ENCODE peak calls at places on chromosomes 6 and 20, in six cellular contexts. B is CD8-positive, alpha-beta T cell; P is fibroblast of pulmonary artery; E is H9; N is upper lobe of right lung; O is pancreas. R is an unnamed sample.

GRCh38 chr6:7292856-7293255 is 20.1 kb downstream of the SSR1 start:
- DNase-seq in P (peak; percentile 56), E (no peak), N (no peak), O (no peak), B (no peak), R (no peak)

GRCh38 chr6:7758456-7758855 is 32.6 kb downstream of the BMP6 start:
- DNase-seq in O (no peak), B (no peak), N (no peak), E (no peak), P (peak; percentile 89), R (no peak)

GRCh38 chr6:105326838-105327745 is 75.8 kb downstream of the PREP start:
- DNase-seq in N (no peak), E (no peak), P (peak; percentile 14), O (no peak), B (no peak), R (no peak)

GRCh38 chr6:10202581-10202980 is 212.3 kb downstream of the TFAP2A start:
- DNase-seq in N (no peak), E (no peak), B (no peak), O (no peak), P (no peak), R (no peak)

GRCh38 chr20:18738055-18738454 is 75.5 kb upstream of the SCP2D1 start:
- DNase-seq in N (no peak), E (no peak), P (peak; percentile 29), B (no peak), O (no peak), R (no peak)

GRCh38 chr20:59573837-59574236 is 30.5 kb upstream of the PHACTR3 start:
- DNase-seq in P (no peak), B (no peak), E (no peak), N (no peak), O (no peak), R (no peak)

GRCh38 chr6:35291491-35291890 is 6.1 kb upstream of the DEF6 start:
- DNase-seq in N (no peak), O (no peak), E (no peak), P (no peak), B (no peak), R (no peak)

GRCh38 chr6:51753635-51754034 is 333.8 kb downstream of the PKHD1 start:
- DNase-seq in B (no peak), P (no peak), N (peak; percentile 61), E (peak; percentile 76), O (no peak), R (peak; percentile 70)

GRCh38 chr6:39870950-39871349 is 63.3 kb downstream of the MOCS1 start:
- DNase-seq in B (no peak), P (no peak), E (no peak), O (no peak), N (no peak), R (no peak)
- TF ChIP-seq CTCF in B (no peak), P (peak; percentile 21), E (peak; percentile 29), O (no peak), N (no peak), R (no peak)

GRCh38 chr20:38926142-38926933 is at the start of gene FAM83D:
- DNase-seq in E (peak; percentile 99), O (peak; percentile 96), P (peak; percentile 98), B (peak; percentile 84), N (peak; percentile 96), R (peak; percentile 96)
- TF ChIP-seq CTCF in E (peak; percentile 21), O (peak; percentile 70), P (no peak), B (no peak), N (no peak), R (peak; percentile 68)

DNA sequence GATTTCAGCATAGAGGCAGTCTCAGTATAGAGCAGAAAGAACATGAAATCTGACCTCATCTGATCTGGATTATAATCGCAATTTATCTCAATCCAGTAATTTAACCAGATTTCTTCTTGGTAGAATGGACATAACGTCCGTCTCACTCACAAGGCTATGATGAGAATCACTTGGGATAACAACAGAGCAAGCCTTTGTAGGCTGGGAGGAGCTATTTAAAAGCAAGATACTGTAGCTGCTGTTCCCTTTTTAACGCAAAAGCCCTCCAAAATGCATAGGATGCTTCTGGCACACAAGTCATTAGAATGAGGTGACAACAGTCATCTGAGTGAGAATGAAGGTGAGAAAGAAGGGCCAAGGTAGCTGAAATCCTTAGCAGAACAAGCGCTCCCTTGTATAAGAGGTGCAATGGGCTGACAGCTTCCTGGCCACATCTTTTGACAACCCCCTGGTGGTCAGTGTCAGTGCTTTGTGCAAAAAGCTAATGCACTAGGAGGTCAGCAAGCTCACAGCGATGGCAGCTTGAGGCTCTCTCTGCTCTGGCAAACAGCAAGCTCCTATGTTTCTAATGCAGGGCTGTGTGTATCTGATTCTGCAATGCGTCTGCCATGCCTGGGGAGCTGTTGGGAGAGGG is 16.4 kb downstream of the METTL24 start:
- DNase-seq in O (no peak), E (peak; percentile 70), P (peak; percentile 53), N (no peak), B (no peak), R (peak; percentile 53)
- TF ChIP-seq CTCF in O (no peak), E (peak; percentile 73), P (peak; percentile 67), N (peak; percentile 15), B (no peak), R (peak; percentile 69)

GRCh38 chr6:23637296-23637695 is 488.7 kb upstream of the NRSN1 start:
- DNase-seq in N (no peak), B (no peak), P (no peak), O (no peak), E (no peak), R (no peak)
- TF ChIP-seq CTCF in N (no peak), B (no peak), P (no peak), O (no peak), E (no peak), R (no peak)

GRCh38 chr6:83536034-83536646 is 23.8 kb downstream of the PRSS35 start:
- DNase-seq in N (no peak), E (peak; percentile 60), O (no peak), P (peak; percentile 69), B (peak; percentile 27), R (peak; percentile 65)
- TF ChIP-seq CTCF in N (peak; percentile 76), E (peak; percentile 92), O (peak; percentile 32), P (peak; percentile 87), B (peak; percentile 63), R (peak; percentile 90)

GRCh38 chr20:46090095-46090388 is 280 bp upstream of the NCOA5 start:
- DNase-seq in P (no peak), N (no peak), E (no peak), O (no peak), B (no peak), R (no peak)
- TF ChIP-seq CTCF in P (no peak), N (no peak), E (no peak), O (no peak), B (no peak), R (no peak)

DNA sequence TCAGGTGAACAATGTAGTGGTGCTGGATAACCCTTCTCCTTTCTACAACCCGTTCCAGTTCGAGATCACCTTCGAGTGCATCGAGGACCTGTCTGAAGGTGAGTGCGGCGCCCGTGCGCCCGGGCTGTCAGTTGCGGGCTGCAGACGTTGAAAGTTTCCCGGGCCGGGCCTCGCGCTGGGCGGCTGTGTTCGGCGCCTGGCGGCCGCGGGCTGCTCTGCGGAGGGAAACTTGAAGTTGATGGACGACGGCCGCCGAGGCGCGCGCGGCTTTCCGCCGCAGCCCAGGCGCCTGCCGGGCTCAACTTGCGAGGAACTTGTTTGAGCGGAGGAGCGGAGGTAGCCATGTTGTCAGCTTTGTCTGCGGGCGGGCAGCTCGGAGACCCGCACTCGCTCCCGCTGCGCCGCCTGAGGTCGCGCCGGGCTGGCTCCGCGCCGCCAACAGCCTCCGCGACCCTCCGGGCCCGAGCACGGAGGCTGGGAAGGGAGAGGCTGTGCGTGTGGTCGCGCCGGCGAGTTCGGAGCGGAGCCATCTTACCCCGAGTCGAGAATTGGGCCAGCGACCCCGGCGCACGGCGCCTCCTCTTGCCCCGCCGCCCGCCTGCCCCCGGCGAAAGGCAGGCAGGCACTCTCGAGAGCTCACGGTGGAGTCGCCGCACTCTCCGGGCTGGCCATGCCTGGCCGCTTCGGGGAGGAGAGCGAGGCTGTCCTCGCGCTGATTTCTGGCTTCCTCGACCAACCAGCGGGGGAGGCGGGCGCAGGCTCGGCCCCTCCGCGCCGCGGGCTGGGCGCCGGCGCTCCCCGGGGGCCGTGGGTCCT is 681 bp downstream of the ASF1A start:
- DNase-seq in P (peak; percentile 71), O (peak; percentile 85), B (peak; percentile 34), N (peak; percentile 86), E (peak; percentile 48), R (peak; percentile 57)
- TF ChIP-seq CTCF in P (no peak), O (no peak), B (no peak), N (no peak), E (no peak), R (no peak)

DNA sequence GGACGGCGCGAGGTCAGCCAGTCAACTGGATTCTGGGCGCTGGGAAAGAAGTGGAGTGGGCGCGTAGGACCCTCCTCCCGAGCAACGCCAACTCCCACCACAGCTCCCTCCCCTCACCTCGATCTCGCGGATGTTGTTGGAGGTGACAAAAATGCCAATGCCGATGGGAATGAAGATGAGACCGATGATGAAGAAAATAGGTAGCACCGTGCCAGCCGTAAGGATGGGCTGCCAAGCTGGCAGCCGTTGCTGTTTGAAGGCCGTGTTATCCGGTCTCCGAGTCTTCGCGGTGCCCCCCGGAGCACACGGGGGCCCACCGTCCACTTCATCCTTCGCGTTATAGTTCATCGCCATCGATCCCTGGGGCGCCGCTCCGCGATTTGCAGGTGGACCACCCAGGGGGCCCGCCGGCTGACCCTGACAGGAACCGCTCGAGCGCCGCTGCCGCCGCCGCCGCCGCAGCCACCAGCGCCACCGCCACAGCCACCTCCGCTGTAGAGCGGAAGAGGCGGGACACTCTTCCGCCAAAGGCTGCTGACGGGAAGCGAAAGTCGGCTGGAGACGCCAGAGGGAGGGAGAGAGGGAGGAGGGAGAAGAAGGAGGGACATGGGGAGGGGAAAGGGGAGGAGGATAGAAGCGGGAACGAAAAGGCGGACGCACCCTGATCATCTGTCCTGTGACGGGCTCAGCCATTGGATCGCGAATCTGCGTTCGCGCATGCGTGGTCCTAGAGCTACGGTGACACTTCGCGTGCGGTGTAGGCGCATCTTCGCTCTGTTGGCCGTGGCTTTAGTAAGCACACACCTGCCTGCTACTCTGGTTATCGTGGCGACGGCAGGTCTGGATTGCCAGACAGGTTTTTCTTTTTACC is at the start of gene TMEM30A:
- DNase-seq in E (peak; percentile 99), B (peak; percentile 96), O (peak; percentile 99), N (peak; percentile 98), P (peak; percentile 100), R (peak; percentile 90)
- TF ChIP-seq CTCF in E (no peak), B (no peak), O (no peak), N (no peak), P (no peak), R (no peak)

GRCh38 chr6:115891704-115892225 is 168.9 kb downstream of the FRK start:
- DNase-seq in O (no peak), B (no peak), P (no peak), E (no peak), N (no peak), R (no peak)

GRCh38 chr6:115894426-115894992 is 166.2 kb downstream of the FRK start:
- DNase-seq in O (no peak), P (no peak), E (no peak), B (no peak), N (no peak), R (no peak)

GRCh38 chr6:115899883-115900282 is 160.8 kb downstream of the FRK start:
- DNase-seq in P (no peak), N (no peak), E (no peak), O (no peak), B (no peak), R (no peak)

GRCh38 chr6:115898246-115898645 is 162.4 kb downstream of the FRK start:
- DNase-seq in E (no peak), O (no peak), N (no peak), P (no peak), B (no peak), R (no peak)

GRCh38 chr6:115896538-115897129 is 164.1 kb downstream of the FRK start:
- DNase-seq in E (no peak), O (no peak), P (peak; percentile 55), N (no peak), B (no peak), R (peak; percentile 24)
- TF ChIP-seq CTCF in E (peak; percentile 85), O (peak; percentile 20), P (peak; percentile 91), N (peak; percentile 64), B (no peak), R (peak; percentile 72)